ENCODE peak calls at places on chromosomes 4 and X, in four cellular contexts. U is WTC11, Z is A549, O is HepG2. W is an unnamed sample.
A peak's percentile ranks its signal among the peaks of the same experiment; 100 is the strongest.

GRCh38 chr4:26330186-26330787 is 9.5 kb downstream of the RBPJ start:
- DNase-seq in U (no peak), Z (peak; percentile 28), O (peak; percentile 64), W (peak; percentile 30)

GRCh38 chr4:6647169-6647568 is 6.7 kb downstream of the MRFAP1 start:
- DNase-seq in U (no peak), Z (no peak), O (no peak), W (no peak)

GRCh38 chr4:6253961-6254360 is 15.7 kb upstream of the WFS1 start:
- DNase-seq in U (no peak), Z (no peak), O (no peak), W (no peak)

GRCh38 chr4:159926871-159927270 is 824.0 kb downstream of the RAPGEF2 start:
- DNase-seq in U (no peak), Z (no peak), O (no peak), W (no peak)

GRCh38 chrX:72394518-72395163 is 88.9 kb upstream of the CITED1 start:
- DNase-seq in U (no peak), Z (no peak), O (no peak), W (no peak)

GRCh38 chr4:98747659-98748091 is 89.3 kb upstream of the TSPAN5 start:
- DNase-seq in U (no peak), Z (no peak), O (no peak), W (no peak)

GRCh38 chrX:151753313-151754041 is 18.9 kb downstream of the CNGA2 start:
- DNase-seq in U (peak; percentile 60), Z (peak; percentile 50), O (peak; percentile 13), W (peak; percentile 64)

GRCh38 chrX:10536744-10537143 is 83.6 kb downstream of the MID1 start:
- DNase-seq in U (no peak), Z (no peak), O (no peak), W (no peak)

GRCh38 chr4:108172231-108172779 is 3.6 kb upstream of the LEF1 start:
- DNase-seq in U (peak; percentile 31), Z (no peak), O (no peak), W (no peak)

GRCh38 chrX:145213504-145213903 is 33.8 kb upstream of the SPANXN1 start:
- DNase-seq in U (no peak), Z (no peak), O (no peak), W (no peak)

GRCh38 chr4:14700544-14700943 is 301.7 kb upstream of the CPEB2 start:
- DNase-seq in U (no peak), Z (no peak), O (no peak), W (no peak)

GRCh38 chr4:123284166-123284565 is 112.4 kb upstream of the SPRY1 start:
- DNase-seq in U (no peak), Z (no peak), O (no peak), W (no peak)

GRCh38 chrX:117538441-117539418 is 577.9 kb downstream of the KLHL13 start:
- DNase-seq in U (no peak), Z (no peak), O (no peak), W (no peak)

GRCh38 chr4:36872679-36873078 is 371.9 kb upstream of the NWD2 start:
- DNase-seq in U (no peak), Z (no peak), O (no peak), W (no peak)

GRCh38 chr4:33052241-33052640 is 2332.1 kb downstream of the PCDH7 start:
- DNase-seq in U (no peak), Z (no peak), O (no peak), W (no peak)

GRCh38 chrX:22134681-22135080 is 102.6 kb downstream of the PHEX start:
- DNase-seq in U (no peak), Z (peak; percentile 41), O (peak; percentile 22), W (no peak)

GRCh38 chr4:108110450-108110849 is 58.3 kb downstream of the LEF1 start:
- DNase-seq in U (no peak), Z (no peak), O (no peak), W (no peak)

GRCh38 chr4:155609455-155610059 is 57.1 kb upstream of the GUCY1A1 start:
- DNase-seq in U (no peak), Z (no peak), O (no peak), W (no peak)

GRCh38 chr4:119113033-119113655 is 22.5 kb upstream of the MYOZ2 start:
- DNase-seq in U (no peak), Z (peak; percentile 55), O (no peak), W (no peak)

GRCh38 chrX:102651242-102651967 is at the start of gene GPRASP1:
- DNase-seq in U (peak; percentile 59), Z (no peak), O (no peak), W (no peak)

GRCh38 chr4:183989471-183989870 is 84.4 kb downstream of the STOX2 start:
- DNase-seq in U (no peak), Z (no peak), O (no peak), W (no peak)

GRCh38 chr4:105637409-105638258 is 70.9 kb downstream of the INTS12 start:
- DNase-seq in U (no peak), Z (no peak), O (peak; percentile 4), W (no peak)

GRCh38 chrX:70527053-70527452 is 82.4 kb downstream of the DLG3 start:
- DNase-seq in U (no peak), Z (no peak), O (peak; percentile 68), W (no peak)

GRCh38 chr4:19492611-19493010 is 759.1 kb upstream of the SLIT2 start:
- DNase-seq in U (no peak), Z (no peak), O (no peak), W (no peak)
- TF ChIP-seq HMGXB4 in U (no peak), Z (no peak), O (no peak), W (no peak)

GRCh38 chrX:861335-861890 is 230.8 kb downstream of the SHOX start:
- DNase-seq in U (no peak), Z (no peak), O (no peak), W (no peak)
- TF ChIP-seq HMGXB4 in U (no peak), Z (no peak), O (no peak), W (no peak)

GRCh38 chr4:169000315-169000714 is 9.7 kb downstream of the CBR4 start:
- DNase-seq in U (no peak), Z (no peak), O (no peak), W (no peak)

GRCh38 chr4:168998596-168998995 is 11.5 kb downstream of the CBR4 start:
- DNase-seq in U (no peak), Z (no peak), O (no peak), W (no peak)

GRCh38 chr4:168995537-168996295 is 14.3 kb downstream of the CBR4 start:
- DNase-seq in U (no peak), Z (no peak), O (no peak), W (no peak)

GRCh38 chr4:168994961-168995360 is 15.1 kb downstream of the CBR4 start:
- DNase-seq in U (no peak), Z (no peak), O (no peak), W (no peak)

GRCh38 chr4:168999836-169000235 is 10.2 kb downstream of the CBR4 start:
- DNase-seq in U (no peak), Z (no peak), O (no peak), W (no peak)
- TF ChIP-seq HMGXB4 in U (no peak), Z (no peak), O (no peak), W (no peak)

GRCh38 chr4:1493540-1494287 is 87.5 kb upstream of the NKX1-1 start:
- DNase-seq in U (peak; percentile 3), Z (no peak), O (no peak), W (no peak)
- TF ChIP-seq HMGXB4 in U (no peak), Z (no peak), O (no peak), W (no peak)

GRCh38 chr4:96295143-96295763 is 455.4 kb downstream of the PDHA2 start:
- DNase-seq in U (no peak), Z (no peak), O (no peak), W (no peak)
- TF ChIP-seq HMGXB4 in U (no peak), Z (no peak), O (no peak), W (no peak)

GRCh38 chrX:49919617-49920016 is 2.8 kb upstream of the CLCN5 start:
- DNase-seq in U (peak; percentile 50), Z (peak; percentile 8), O (peak; percentile 9), W (peak; percentile 55)

GRCh38 chrX:49912866-49913265 is 9.5 kb upstream of the CLCN5 start:
- DNase-seq in U (no peak), Z (no peak), O (no peak), W (no peak)

GRCh38 chrX:49912086-49912485 is 10.3 kb upstream of the CLCN5 start:
- DNase-seq in U (no peak), Z (no peak), O (peak; percentile 23), W (no peak)

GRCh38 chrX:49910344-49910743 is 12.1 kb upstream of the CLCN5 start:
- DNase-seq in U (no peak), Z (no peak), O (no peak), W (no peak)

DNA sequence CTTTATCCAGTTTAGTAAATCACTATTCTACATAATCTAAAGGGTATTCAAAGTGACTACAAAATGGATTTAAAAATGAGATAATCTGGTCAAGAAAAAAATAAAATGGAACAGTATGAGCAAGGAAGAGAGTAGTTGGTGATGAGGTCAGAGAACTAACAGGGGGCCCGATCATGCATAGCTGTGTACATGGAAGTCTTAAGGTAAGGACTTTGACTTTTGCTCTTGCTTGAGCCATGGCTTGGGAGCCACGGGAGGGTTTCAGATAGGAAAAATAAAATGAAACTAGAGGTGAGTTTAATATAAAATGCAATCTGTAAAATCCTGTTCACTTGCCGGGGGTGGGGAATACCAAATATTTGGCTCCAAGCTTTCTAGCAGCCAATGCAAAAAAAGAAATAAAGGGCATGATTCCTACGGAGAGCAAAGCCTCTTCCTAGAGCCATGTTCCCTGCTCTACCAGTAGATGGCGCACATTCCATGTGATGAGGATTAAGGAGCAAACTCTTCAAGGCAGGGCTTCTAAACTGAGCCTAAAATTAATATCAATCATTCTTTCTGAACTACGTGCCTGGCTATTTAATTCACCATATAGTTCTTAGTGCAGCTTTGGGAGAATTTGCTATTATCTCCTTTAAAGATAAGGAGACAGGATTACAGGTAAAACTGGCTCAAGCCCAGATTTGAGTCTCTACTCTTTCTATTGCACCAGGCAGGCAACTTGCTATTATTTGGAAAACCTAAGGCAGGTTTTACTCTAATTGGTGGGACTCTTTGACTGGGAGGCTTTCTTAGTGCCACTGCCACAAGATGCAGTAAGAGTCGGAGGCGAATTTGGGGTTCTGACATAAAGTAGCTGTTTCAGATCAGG is 6.8 kb upstream of the CLCN5 start:
- DNase-seq in U (peak; percentile 25), Z (peak; percentile 39), O (peak; percentile 33), W (peak; percentile 64)
- TF ChIP-seq HMGXB4 in U (no peak), Z (no peak), O (no peak), W (no peak)

GRCh38 chr4:134708026-134708425 is 506.4 kb upstream of the PABPC4L start:
- DNase-seq in U (no peak), Z (no peak), O (no peak), W (no peak)
- TF ChIP-seq HMGXB4 in U (no peak), Z (no peak), O (no peak), W (no peak)

W was measured in K562.